ENCODE peak calls at places on chromosomes 13 and 19, in five cellular contexts. U is neural progenitor cell, S is suprapubic skin, Z is tibial nerve, X is HFF-Myc. P is an unnamed sample.

GRCh38 chr19:33492951-33493350 is 28.6 kb downstream of the PEPD start:
- DNase-seq in U (no peak), S (no peak), Z (no peak), X (no peak), P (no peak)

GRCh38 chr19:19211499-19212432 is at the start of gene NCAN:
- DNase-seq in U (peak), S (no peak), Z (no peak), X (no peak), P (peak)

GRCh38 chr13:40181203-40181845 is 485.1 kb downstream of the FOXO1 start:
- DNase-seq in U (no peak), S (no peak), Z (no peak), X (peak), P (no peak)

GRCh38 chr13:41034862-41035261 is 15.7 kb upstream of the ELF1 start:
- DNase-seq in U (no peak), S (no peak), Z (no peak), X (no peak), P (no peak)

GRCh38 chr13:38979891-38980627 is 10.6 kb downstream of the STOML3 start:
- DNase-seq in U (peak), S (no peak), Z (peak), X (no peak), P (peak)

GRCh38 chr13:90834700-90835099 is 512.8 kb upstream of the MIR17HG start:
- DNase-seq in U (no peak), S (no peak), Z (no peak), X (no peak), P (no peak)

GRCh38 chr13:98549006-98549727 is 27.7 kb downstream of the STK24 start:
- DNase-seq in U (no peak), S (no peak), Z (no peak), X (peak), P (no peak)

GRCh38 chr19:50820086-50820485 is 3.5 kb downstream of the KLK1 start:
- DNase-seq in U (no peak), S (no peak), Z (no peak), X (no peak), P (no peak)

GRCh38 chr19:58570770-58571574 is 2.2 kb downstream of the MZF1 start:
- DNase-seq in U (no peak), S (peak), Z (no peak), X (no peak), P (no peak)

DNA sequence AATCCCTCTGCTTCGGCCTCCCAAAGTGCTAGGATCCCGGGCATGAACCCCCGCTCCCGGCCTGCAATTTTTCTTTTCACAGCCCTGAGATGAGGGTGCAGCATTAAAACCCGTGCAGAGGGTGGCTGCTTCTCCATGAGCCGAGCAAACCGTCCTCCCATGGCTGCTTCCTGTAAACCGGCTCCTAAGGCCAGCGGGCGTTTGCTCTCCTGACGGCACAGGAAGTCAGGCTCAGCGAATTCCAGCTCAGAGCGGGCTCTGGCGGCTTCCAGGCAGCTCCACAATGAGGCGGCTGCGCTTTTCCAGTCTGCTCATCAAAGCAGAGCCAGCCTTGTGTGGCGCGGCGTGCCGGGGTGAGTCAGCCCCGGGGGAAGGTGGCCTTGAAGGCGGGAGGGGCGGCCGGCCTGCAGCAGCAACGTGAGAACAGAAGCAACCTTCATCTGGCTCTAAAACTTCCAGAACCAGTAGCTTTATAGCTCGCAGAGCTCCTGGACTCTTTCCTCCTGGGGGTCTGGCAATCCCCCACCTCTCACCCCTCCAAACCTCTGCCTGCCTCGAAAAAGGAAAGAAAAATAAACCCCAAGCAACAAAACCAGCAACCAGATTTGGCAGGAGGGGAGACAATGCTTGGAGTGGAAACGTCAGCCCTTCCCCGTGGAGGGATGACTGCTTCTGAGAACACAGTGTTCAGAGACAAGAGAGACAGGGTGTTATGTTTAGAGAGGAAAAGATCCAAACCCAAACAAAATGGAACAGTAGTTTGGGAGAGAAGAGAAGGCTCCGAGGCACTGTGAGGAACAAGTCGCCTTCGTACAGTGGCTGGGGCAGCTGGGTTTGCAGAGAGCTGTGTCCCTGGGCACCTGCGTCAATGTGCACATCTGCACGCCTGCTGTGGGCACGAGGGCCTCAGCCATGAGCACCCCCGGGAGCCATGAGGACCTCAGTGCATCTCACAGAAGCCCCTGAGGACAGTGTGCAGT is 67.8 kb downstream of the GADD45B start:
- DNase-seq in U (peak), S (peak), Z (peak), X (peak), P (peak)
- H3K4me3 ChIP-seq in U (peak), S (peak), Z (peak), X (peak), P (no peak)

GRCh38 chr19:45500918-45501729 is 2.9 kb downstream of the PPM1N start:
- DNase-seq in U (no peak), S (no peak), Z (no peak), X (no peak), P (no peak)

GRCh38 chr19:45497791-45498190 is 452 bp upstream of the PPM1N start:
- DNase-seq in U (peak), S (no peak), Z (no peak), X (no peak), P (no peak)

GRCh38 chr19:45499196-45500180 is 1.2 kb downstream of the PPM1N start:
- DNase-seq in U (peak), S (no peak), Z (peak), X (no peak), P (peak)

GRCh38 chr19:45496349-45496953 is 396 bp downstream of the RTN2 start:
- DNase-seq in U (peak), S (no peak), Z (no peak), X (no peak), P (peak)

GRCh38 chr19:45498411-45499195 is at the start of gene PPM1N:
- DNase-seq in U (peak), S (no peak), Z (no peak), X (no peak), P (no peak)
- H3K4me3 ChIP-seq in U (peak), S (peak), Z (peak), X (peak), P (peak)

GRCh38 chr13:110216403-110217041 is 90.4 kb downstream of the COL4A1 start:
- DNase-seq in U (no peak), S (no peak), Z (no peak), X (no peak), P (no peak)
- H3K4me3 ChIP-seq in U (no peak), S (no peak), Z (no peak), X (no peak), P (no peak)

GRCh38 chr13:43316997-43317396 is 293.6 kb downstream of the DNAJC15 start:
- DNase-seq in U (peak), S (no peak), Z (peak), X (no peak), P (no peak)
- H3K4me3 ChIP-seq in U (no peak), S (no peak), Z (peak), X (no peak), P (no peak)

GRCh38 chr19:49390978-49391304 is 2.9 kb downstream of the KASH5 start:
- DNase-seq in U (no peak), S (no peak), Z (no peak), X (no peak), P (no peak)

GRCh38 chr19:49391581-49392399 is 3.7 kb downstream of the KASH5 start:
- DNase-seq in U (peak), S (no peak), Z (peak), X (peak), P (peak)

GRCh38 chr19:49389406-49389805 is 1.4 kb downstream of the KASH5 start:
- DNase-seq in U (no peak), S (no peak), Z (no peak), X (no peak), P (no peak)

GRCh38 chr19:49390131-49390977 is 2.3 kb downstream of the KASH5 start:
- DNase-seq in U (no peak), S (no peak), Z (no peak), X (no peak), P (no peak)

GRCh38 chr19:49387936-49388372 is at the start of gene KASH5:
- DNase-seq in U (no peak), S (no peak), Z (peak), X (no peak), P (no peak)
- H3K4me3 ChIP-seq in U (no peak), S (peak), Z (peak), X (no peak), P (no peak)

GRCh38 chr19:18100710-18101109 is 3.1 kb downstream of the MAST3 start:
- DNase-seq in U (peak), S (no peak), Z (no peak), X (no peak), P (peak)

GRCh38 chr19:18099623-18099995 is 2.0 kb downstream of the MAST3 start:
- DNase-seq in U (no peak), S (no peak), Z (no peak), X (no peak), P (no peak)

GRCh38 chr19:18097993-18098890 is 664 bp downstream of the MAST3 start:
- DNase-seq in U (no peak), S (no peak), Z (no peak), X (no peak), P (no peak)

GRCh38 chr19:18097217-18097992 is at the start of gene MAST3:
- DNase-seq in U (peak), S (no peak), Z (peak), X (no peak), P (peak)

DNA sequence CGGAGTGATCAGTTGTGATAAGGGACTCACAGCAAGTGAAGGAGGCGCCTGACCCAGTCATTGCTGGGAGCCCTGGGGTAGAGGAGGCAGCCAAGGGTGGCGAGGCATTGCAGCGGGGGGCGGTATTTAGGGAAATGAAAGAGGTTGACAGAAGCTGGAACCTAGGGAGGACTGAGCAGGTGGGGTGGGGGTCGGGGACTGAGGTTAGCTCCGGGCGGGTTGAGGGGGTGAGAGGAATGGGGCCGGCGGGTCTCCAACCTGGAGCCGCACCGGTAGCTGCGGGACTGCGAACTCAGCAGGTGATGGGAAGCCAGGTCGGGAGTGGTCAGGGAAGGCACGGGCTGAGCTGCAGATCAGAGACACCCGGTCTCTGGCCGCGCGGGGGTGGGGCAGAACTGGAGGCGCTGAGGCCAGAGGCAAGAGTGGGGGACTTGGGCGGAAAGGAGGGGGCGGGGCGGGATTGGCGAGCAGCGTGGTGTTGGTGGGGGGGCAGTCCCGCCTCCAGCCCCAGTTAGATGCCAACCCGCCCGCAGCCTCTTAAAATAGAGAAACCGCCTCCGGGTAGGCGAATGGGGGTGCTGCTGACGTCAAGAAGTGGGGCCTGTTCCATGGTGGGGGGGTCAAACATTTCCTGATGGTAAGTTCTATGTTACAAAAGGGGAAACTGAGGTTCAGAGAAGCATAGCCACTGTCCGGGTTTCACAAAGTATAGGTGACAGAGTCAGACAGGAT is 1.5 kb downstream of the MAST3 start:
- DNase-seq in U (peak), S (no peak), Z (no peak), X (no peak), P (no peak)
- H3K4me3 ChIP-seq in U (peak), S (peak), Z (peak), X (peak), P (no peak)

GRCh38 chr19:3667037-3667638 is 33.1 kb downstream of the PIP5K1C start:
- DNase-seq in U (no peak), S (no peak), Z (no peak), X (no peak), P (no peak)

GRCh38 chr19:3663838-3664237 is 36.4 kb downstream of the PIP5K1C start:
- DNase-seq in U (no peak), S (no peak), Z (no peak), X (no peak), P (no peak)

GRCh38 chr19:3667766-3668165 is 32.5 kb downstream of the PIP5K1C start:
- DNase-seq in U (no peak), S (no peak), Z (no peak), X (no peak), P (no peak)

GRCh38 chr19:3664879-3665642 is 35.2 kb downstream of the PIP5K1C start:
- DNase-seq in U (no peak), S (no peak), Z (no peak), X (no peak), P (no peak)

DNA sequence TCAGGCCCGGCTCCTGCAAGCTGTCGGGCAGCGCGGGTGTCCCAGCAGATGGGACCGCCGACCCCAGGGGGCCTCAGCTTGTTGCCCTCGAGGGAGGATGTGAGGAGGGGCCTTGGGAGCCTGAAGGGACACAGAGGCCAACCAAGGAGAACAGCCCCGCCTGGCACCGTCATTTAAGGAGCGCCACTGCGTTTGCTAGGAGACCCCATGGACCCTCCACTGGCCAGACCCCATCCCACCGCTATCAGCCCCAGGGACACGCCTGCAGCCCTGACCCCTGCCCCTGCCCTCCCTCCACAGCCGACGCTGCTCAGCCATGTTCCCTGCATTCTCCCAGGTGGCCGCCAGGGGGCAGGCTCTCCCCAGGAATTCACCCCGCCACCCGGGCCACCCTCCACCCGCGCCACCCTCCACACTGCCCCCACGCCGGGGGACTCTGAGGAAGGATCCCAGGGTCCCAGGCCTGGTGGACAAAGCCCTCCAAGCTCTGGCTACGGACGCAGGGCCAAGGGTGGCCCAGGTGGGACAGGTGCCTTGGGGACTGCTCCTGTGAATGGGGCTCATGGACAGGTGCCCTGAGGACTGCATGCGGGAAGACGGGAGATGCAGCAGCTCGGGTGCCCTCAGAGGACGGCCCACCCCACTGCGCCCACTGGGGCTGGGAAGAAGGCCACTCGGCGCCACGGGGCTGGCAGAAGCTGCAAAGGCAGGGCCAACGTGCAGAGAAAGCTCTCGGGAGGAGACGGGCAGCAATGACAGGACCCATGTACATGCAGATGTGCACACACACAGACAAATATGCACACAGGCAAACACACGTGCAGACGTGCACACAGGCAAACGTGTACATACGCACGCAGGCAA is 34.4 kb downstream of the PIP5K1C start:
- DNase-seq in U (peak), S (peak), Z (peak), X (no peak), P (peak)
- H3K4me3 ChIP-seq in U (no peak), S (no peak), Z (no peak), X (no peak), P (peak)

GRCh38 chr19:1153891-1154730 is 20.0 kb downstream of the SBNO2 start:
- DNase-seq in U (no peak), S (no peak), Z (no peak), X (no peak), P (no peak)
- H3K4me3 ChIP-seq in U (no peak), S (peak), Z (peak), X (no peak), P (no peak)

GRCh38 chr13:27790523-27790922 is 1.8 kb upstream of the GSX1 start:
- DNase-seq in U (peak), S (no peak), Z (no peak), X (no peak), P (no peak)

GRCh38 chr13:27789495-27790303 is 2.6 kb upstream of the GSX1 start:
- DNase-seq in U (peak), S (no peak), Z (no peak), X (no peak), P (no peak)

GRCh38 chr13:27791901-27792392 is 336 bp upstream of the GSX1 start:
- DNase-seq in U (no peak), S (no peak), Z (no peak), X (no peak), P (no peak)

GRCh38 chr13:27792393-27793218 is at the start of gene GSX1:
- DNase-seq in U (peak), S (no peak), Z (no peak), X (peak), P (peak)

DNA sequence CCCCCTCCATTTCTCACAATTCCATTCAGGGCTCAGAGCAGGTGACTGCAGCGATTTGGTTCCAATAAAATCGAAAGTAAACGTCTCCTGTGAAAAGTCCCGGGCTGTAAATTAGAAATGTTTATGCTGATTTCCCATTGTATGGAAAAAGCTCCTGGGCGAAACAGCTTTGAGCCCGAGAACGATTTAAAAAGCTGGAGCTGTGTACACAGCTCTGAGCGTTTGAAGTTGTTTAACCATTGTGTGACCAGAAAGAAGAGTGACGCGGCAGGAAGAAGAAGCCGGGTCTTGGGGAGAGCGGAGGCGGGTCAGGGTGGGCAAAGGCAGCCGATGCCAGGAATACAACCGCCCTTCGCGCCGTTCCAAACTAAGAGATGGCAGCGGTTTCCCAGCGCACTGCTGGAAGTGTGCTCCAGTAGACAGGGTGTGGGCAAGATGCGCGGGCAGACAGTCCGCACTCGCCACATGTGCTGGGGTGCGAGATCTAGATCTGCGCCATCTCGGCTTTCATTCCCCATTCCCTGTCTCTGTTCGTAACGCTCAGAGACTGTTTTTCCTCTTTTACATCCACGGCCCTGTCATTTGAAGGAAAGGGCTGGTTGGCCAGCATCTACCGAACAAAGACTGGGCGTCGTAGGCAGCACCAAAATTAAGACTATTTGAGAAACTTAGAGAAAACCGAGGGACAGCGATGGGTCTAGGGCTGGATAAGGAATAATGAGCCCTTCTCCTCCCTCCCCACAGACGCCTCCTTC is 960 bp upstream of the GSX1 start:
- DNase-seq in U (no peak), S (no peak), Z (no peak), X (no peak), P (no peak)
- H3K4me3 ChIP-seq in U (no peak), S (peak), Z (peak), X (peak), P (no peak)

P was measured in neuronal stem cell.